ENCODE peak calls at places on chromosomes 2 and 18, in five cellular contexts. One of them, this sample, is unnamed. For H3K4me1 and H3K27me3, the result is how much of the 10 kb centered on the place peaks cover.

GRCh38 chr18:26575865-26576217 is 27.5 kb upstream of the KCTD1 start:
- DNase-seq in fibroblast of lung: no peak
- DNase-seq in body of pancreas: no peak
- DNase-seq in Caco-2: no peak
- DNase-seq in tibial artery: no peak
- DNase-seq in this sample: no peak

GRCh38 chr2:156445311-156446218 is 9.4 kb downstream of the GPD2 start:
- DNase-seq in fibroblast of lung: peak
- DNase-seq in body of pancreas: no peak
- DNase-seq in Caco-2: no peak
- DNase-seq in tibial artery: no peak
- DNase-seq in this sample: no peak

GRCh38 chr2:38438536-38439225 is 61.6 kb upstream of the ATL2 start:
- DNase-seq in fibroblast of lung: no peak
- DNase-seq in body of pancreas: peak
- DNase-seq in Caco-2: no peak
- DNase-seq in tibial artery: no peak
- DNase-seq in this sample: no peak

GRCh38 chr18:1648715-1649114 is 744.0 kb downstream of the ADCYAP1 start:
- DNase-seq in fibroblast of lung: no peak
- DNase-seq in body of pancreas: no peak
- DNase-seq in Caco-2: no peak
- DNase-seq in tibial artery: no peak
- DNase-seq in this sample: no peak

GRCh38 chr2:188628989-188629889 is 337.6 kb downstream of the GULP1 start:
- DNase-seq in fibroblast of lung: peak
- DNase-seq in body of pancreas: no peak
- DNase-seq in Caco-2: no peak
- DNase-seq in tibial artery: no peak
- DNase-seq in this sample: no peak

GRCh38 chr18:23341383-23341782 is 111.7 kb upstream of the RIOK3 start:
- DNase-seq in fibroblast of lung: peak
- DNase-seq in body of pancreas: no peak
- DNase-seq in Caco-2: no peak
- DNase-seq in tibial artery: no peak
- DNase-seq in this sample: no peak

GRCh38 chr2:38098351-38099095 is 22.6 kb upstream of the CYP1B1 start:
- DNase-seq in fibroblast of lung: no peak
- DNase-seq in body of pancreas: no peak
- DNase-seq in Caco-2: peak
- DNase-seq in tibial artery: no peak
- DNase-seq in this sample: no peak

GRCh38 chr18:77068890-77069312 is 63.7 kb downstream of the MBP start:
- DNase-seq in fibroblast of lung: no peak
- DNase-seq in body of pancreas: no peak
- DNase-seq in Caco-2: no peak
- DNase-seq in tibial artery: no peak
- DNase-seq in this sample: no peak

GRCh38 chr2:131035112-131035825 is 58.0 kb downstream of the FAM168B start:
- DNase-seq in fibroblast of lung: no peak
- DNase-seq in body of pancreas: no peak
- DNase-seq in Caco-2: no peak
- DNase-seq in tibial artery: no peak
- DNase-seq in this sample: peak

GRCh38 chr2:224630659-224631550 is 45.7 kb upstream of the CUL3 start:
- DNase-seq in fibroblast of lung: no peak
- DNase-seq in body of pancreas: no peak
- DNase-seq in Caco-2: no peak
- DNase-seq in tibial artery: no peak
- DNase-seq in this sample: no peak

GRCh38 chr2:104853926-104854506 is at the start of gene POU3F3:
- DNase-seq in fibroblast of lung: peak
- DNase-seq in body of pancreas: peak
- DNase-seq in Caco-2: peak
- DNase-seq in tibial artery: peak
- DNase-seq in this sample: no peak

GRCh38 chr2:218000137-218000536 is 2.7 kb downstream of the TNS1 start:
- DNase-seq in fibroblast of lung: peak
- DNase-seq in body of pancreas: peak
- DNase-seq in Caco-2: no peak
- DNase-seq in tibial artery: peak
- DNase-seq in this sample: no peak

GRCh38 chr18:27750014-27750413 is 426.9 kb downstream of the CDH2 start:
- DNase-seq in fibroblast of lung: peak
- DNase-seq in body of pancreas: peak
- DNase-seq in Caco-2: no peak
- DNase-seq in tibial artery: no peak
- DNase-seq in this sample: no peak

GRCh38 chr2:67923696-67924095 is 139.1 kb downstream of the C1D start:
- DNase-seq in fibroblast of lung: no peak
- DNase-seq in body of pancreas: peak
- DNase-seq in Caco-2: no peak
- DNase-seq in tibial artery: no peak
- DNase-seq in this sample: no peak

GRCh38 chr18:61894751-61895524 is 2.1 kb upstream of the RNF152 start:
- DNase-seq in fibroblast of lung: no peak
- DNase-seq in body of pancreas: no peak
- DNase-seq in Caco-2: no peak
- DNase-seq in tibial artery: no peak
- DNase-seq in this sample: no peak

GRCh38 chr18:72452328-72452727 is 91.8 kb downstream of the CBLN2 start:
- DNase-seq in fibroblast of lung: no peak
- DNase-seq in body of pancreas: no peak
- DNase-seq in Caco-2: no peak
- DNase-seq in tibial artery: no peak
- DNase-seq in this sample: no peak

GRCh38 chr18:61699397-61700090 is 193.3 kb downstream of the RNF152 start:
- DNase-seq in fibroblast of lung: peak
- DNase-seq in body of pancreas: no peak
- DNase-seq in Caco-2: no peak
- DNase-seq in tibial artery: no peak
- DNase-seq in this sample: no peak

GRCh38 chr2:12702661-12703121 is 14.0 kb upstream of the TRIB2 start:
- DNase-seq in fibroblast of lung: peak
- DNase-seq in body of pancreas: peak
- DNase-seq in Caco-2: no peak
- DNase-seq in tibial artery: no peak
- DNase-seq in this sample: no peak

GRCh38 chr2:240520143-240520973 is 37.4 kb downstream of the ANKMY1 start:
- DNase-seq in fibroblast of lung: no peak
- DNase-seq in body of pancreas: no peak
- DNase-seq in Caco-2: no peak
- DNase-seq in tibial artery: no peak
- DNase-seq in this sample: no peak

GRCh38 chr2:77161009-77161408 is 361.2 kb downstream of the LRRTM4 start:
- DNase-seq in fibroblast of lung: peak
- DNase-seq in body of pancreas: no peak
- DNase-seq in Caco-2: no peak
- DNase-seq in tibial artery: no peak
- DNase-seq in this sample: no peak

GRCh38 chr2:120550893-120551446 is 184.7 kb upstream of the GLI2 start:
- DNase-seq in fibroblast of lung: no peak
- DNase-seq in body of pancreas: no peak
- DNase-seq in Caco-2: no peak
- DNase-seq in tibial artery: no peak
- DNase-seq in this sample: no peak

GRCh38 chr2:238187618-238188548 is 15.6 kb downstream of the ILKAP start:
- DNase-seq in fibroblast of lung: no peak
- DNase-seq in body of pancreas: no peak
- DNase-seq in Caco-2: no peak
- DNase-seq in tibial artery: no peak
- DNase-seq in this sample: no peak

GRCh38 chr2:10761591-10761990 is 40.2 kb downstream of the ATP6V1C2 start:
- DNase-seq in fibroblast of lung: no peak
- DNase-seq in body of pancreas: no peak
- DNase-seq in Caco-2: no peak
- DNase-seq in tibial artery: no peak
- DNase-seq in this sample: no peak

GRCh38 chr2:714005-714741 is 37.0 kb upstream of the TMEM18 start:
- DNase-seq in fibroblast of lung: peak
- DNase-seq in body of pancreas: peak
- DNase-seq in Caco-2: no peak
- DNase-seq in tibial artery: no peak
- DNase-seq in this sample: no peak

GRCh38 chr2:9234680-9235387 is 28.2 kb downstream of the ASAP2 start:
- DNase-seq in fibroblast of lung: peak
- DNase-seq in body of pancreas: no peak
- DNase-seq in Caco-2: peak
- DNase-seq in tibial artery: no peak
- DNase-seq in this sample: peak

GRCh38 chr2:71615769-71616730 is 162.7 kb downstream of the DYSF start:
- DNase-seq in fibroblast of lung: no peak
- DNase-seq in body of pancreas: no peak
- DNase-seq in Caco-2: peak
- DNase-seq in tibial artery: peak
- DNase-seq in this sample: peak

GRCh38 chr2:234708091-234708683 is 211.3 kb upstream of the ARL4C start:
- DNase-seq in fibroblast of lung: no peak
- DNase-seq in body of pancreas: no peak
- DNase-seq in Caco-2: no peak
- DNase-seq in tibial artery: no peak
- DNase-seq in this sample: no peak

GRCh38 chr2:177119099-177119498 is 93.5 kb upstream of the HNRNPA3 start:
- DNase-seq in fibroblast of lung: no peak
- DNase-seq in body of pancreas: no peak
- DNase-seq in Caco-2: no peak
- DNase-seq in tibial artery: no peak
- DNase-seq in this sample: no peak

GRCh38 chr2:177118636-177119035 is 94.0 kb upstream of the HNRNPA3 start:
- DNase-seq in fibroblast of lung: no peak
- DNase-seq in body of pancreas: no peak
- DNase-seq in Caco-2: no peak
- DNase-seq in tibial artery: no peak
- DNase-seq in this sample: no peak

GRCh38 chr2:177127821-177128220 is 84.8 kb upstream of the HNRNPA3 start:
- DNase-seq in fibroblast of lung: no peak
- DNase-seq in body of pancreas: no peak
- DNase-seq in Caco-2: no peak
- DNase-seq in tibial artery: no peak
- DNase-seq in this sample: no peak

GRCh38 chr2:177124371-177124770 is 88.2 kb upstream of the HNRNPA3 start:
- DNase-seq in fibroblast of lung: peak
- DNase-seq in body of pancreas: no peak
- DNase-seq in Caco-2: no peak
- DNase-seq in tibial artery: no peak
- DNase-seq in this sample: no peak

GRCh38 chr2:177123048-177123447 is 89.5 kb upstream of the HNRNPA3 start:
- DNase-seq in fibroblast of lung: no peak
- DNase-seq in body of pancreas: no peak
- DNase-seq in Caco-2: no peak
- DNase-seq in tibial artery: no peak
- DNase-seq in this sample: no peak
- TF ChIP-seq CTCF in fibroblast of lung: no peak
- TF ChIP-seq CTCF in body of pancreas: no peak
- TF ChIP-seq CTCF in Caco-2: no peak
- TF ChIP-seq CTCF in tibial artery: no peak
- TF ChIP-seq CTCF in this sample: no peak

GRCh38 chr2:241724259-241724974 is 10.0 kb upstream of the D2HGDH start:
- DNase-seq in fibroblast of lung: no peak
- DNase-seq in body of pancreas: no peak
- DNase-seq in Caco-2: no peak
- DNase-seq in tibial artery: no peak
- DNase-seq in this sample: no peak

GRCh38 chr2:241726459-241726858 is 8.0 kb upstream of the D2HGDH start:
- DNase-seq in fibroblast of lung: no peak
- DNase-seq in body of pancreas: no peak
- DNase-seq in Caco-2: no peak
- DNase-seq in tibial artery: no peak
- DNase-seq in this sample: no peak

GRCh38 chr2:241722896-241723454 is 11.5 kb upstream of the D2HGDH start:
- DNase-seq in fibroblast of lung: no peak
- DNase-seq in body of pancreas: no peak
- DNase-seq in Caco-2: no peak
- DNase-seq in tibial artery: no peak
- DNase-seq in this sample: no peak

GRCh38 chr2:241728000-241728399 is 6.4 kb upstream of the D2HGDH start:
- DNase-seq in fibroblast of lung: no peak
- DNase-seq in body of pancreas: no peak
- DNase-seq in Caco-2: no peak
- DNase-seq in tibial artery: no peak
- DNase-seq in this sample: no peak

GRCh38 chr2:241724975-241725870 is 9.2 kb upstream of the D2HGDH start:
- DNase-seq in fibroblast of lung: no peak
- DNase-seq in body of pancreas: no peak
- DNase-seq in Caco-2: no peak
- DNase-seq in tibial artery: no peak
- DNase-seq in this sample: peak
- H3K4me1 ChIP-seq in fibroblast of lung: under half
- H3K4me1 ChIP-seq in body of pancreas: under half
- H3K4me1 ChIP-seq in Caco-2: under half
- H3K4me1 ChIP-seq in tibial artery: under half
- H3K4me1 ChIP-seq in this sample: under half

GRCh38 chr2:45002661-45003210 is 6.5 kb downstream of the SIX2 start:
- DNase-seq in fibroblast of lung: no peak
- DNase-seq in body of pancreas: no peak
- DNase-seq in Caco-2: no peak
- DNase-seq in tibial artery: no peak
- DNase-seq in this sample: no peak
- H3K27me3 ChIP-seq in fibroblast of lung: half or more
- H3K27me3 ChIP-seq in body of pancreas: under half
- H3K27me3 ChIP-seq in Caco-2: under half
- H3K27me3 ChIP-seq in tibial artery: half or more
- H3K27me3 ChIP-seq in this sample: under half

GRCh38 chr18:35918564-35918963 is 53.9 kb upstream of the RMP24 start:
- DNase-seq in fibroblast of lung: no peak
- DNase-seq in body of pancreas: no peak
- DNase-seq in Caco-2: no peak
- DNase-seq in tibial artery: no peak
- DNase-seq in this sample: no peak

GRCh38 chr18:35915056-35915455 is 57.4 kb upstream of the RMP24 start:
- DNase-seq in fibroblast of lung: no peak
- DNase-seq in body of pancreas: no peak
- DNase-seq in Caco-2: no peak
- DNase-seq in tibial artery: no peak
- DNase-seq in this sample: no peak

GRCh38 chr18:35920623-35921022 is 51.9 kb upstream of the RMP24 start:
- DNase-seq in fibroblast of lung: no peak
- DNase-seq in body of pancreas: no peak
- DNase-seq in Caco-2: no peak
- DNase-seq in tibial artery: no peak
- DNase-seq in this sample: no peak

GRCh38 chr18:35919179-35919578 is 53.3 kb upstream of the RMP24 start:
- DNase-seq in fibroblast of lung: no peak
- DNase-seq in body of pancreas: no peak
- DNase-seq in Caco-2: no peak
- DNase-seq in tibial artery: no peak
- DNase-seq in this sample: no peak

DNA sequence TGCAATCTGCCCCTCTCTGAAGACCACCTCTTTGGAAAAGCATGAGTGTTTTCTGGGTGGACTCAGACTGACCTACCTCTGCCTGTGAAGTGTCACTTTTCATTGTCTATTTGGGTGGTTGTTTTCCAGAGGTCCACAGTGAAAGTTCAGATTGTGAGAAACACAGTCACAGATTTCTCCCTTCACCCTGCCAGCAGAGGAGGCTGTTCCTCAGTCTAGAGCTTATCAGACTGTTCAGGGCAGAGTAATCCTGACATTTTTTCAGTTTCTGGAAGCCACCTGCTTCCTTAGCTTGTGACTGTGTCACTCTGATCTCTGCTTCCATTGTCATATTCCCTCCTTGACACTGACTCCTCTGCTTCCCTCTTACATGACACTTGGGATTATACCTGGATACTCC is 55.4 kb upstream of the RMP24 start:
- DNase-seq in fibroblast of lung: no peak
- DNase-seq in body of pancreas: no peak
- DNase-seq in Caco-2: no peak
- DNase-seq in tibial artery: no peak
- DNase-seq in this sample: no peak
- TF ChIP-seq CTCF in fibroblast of lung: no peak
- TF ChIP-seq CTCF in body of pancreas: no peak
- TF ChIP-seq CTCF in Caco-2: no peak
- TF ChIP-seq CTCF in tibial artery: no peak
- TF ChIP-seq CTCF in this sample: no peak